ENCODE peak calls at places on chromosomes 16 and 17, in seven cellular contexts. R is activated effector memory CD4-positive, alpha-beta T cell treated with Interleukin-2 at 50 U/mL for 16 hours; Z is activated T-cell treated with anti-CD3 and anti-CD28 coated beads, Interleukin-2, amount 50 U/mL, for 24 hours; E is stimulated activated naive CD8-positive, alpha-beta T cell treated with anti-CD3 and anti-CD28 coated beads, Interleukin-15, Interleukin-2, amounts not matched to agents 100 U/mL and 50 U/mL, for 24 hours; V is endothelial cell; H is astrocyte; D is fibroblast of villous mesenchyme. T is an unnamed sample.

GRCh38 chr17:2030779-2031163 is 818 bp downstream of the DPH1 start:
- DNase-seq in H (no peak), Z (no peak), E (peak), D (no peak), V (peak), R (no peak), T (no peak)

GRCh38 chr17:19383681-19384470 is 3.1 kb downstream of the MFAP4 start:
- DNase-seq in R (no peak), H (no peak), D (no peak), E (no peak), V (no peak), Z (peak), T (peak)

GRCh38 chr17:1077536-1078061 is 80.7 kb downstream of the TIMM22 start:
- DNase-seq in V (no peak), H (no peak), D (no peak), Z (no peak), R (no peak), E (no peak), T (no peak)

GRCh38 chr17:15263206-15263579 is 1.9 kb downstream of the PMP22 start:
- DNase-seq in R (no peak), V (peak), E (no peak), H (peak), D (peak), Z (no peak), T (peak)

GRCh38 chr16:75108792-75109731 is 7.5 kb downstream of the LDHD start:
- DNase-seq in E (peak), H (peak), Z (peak), R (peak), D (peak), V (no peak), T (peak)

GRCh38 chr17:27529230-27529796 is 73.1 kb downstream of the KSR1 start:
- DNase-seq in V (no peak), H (peak), R (no peak), E (peak), Z (no peak), D (peak), T (peak)

GRCh38 chr16:77069929-77070328 is 121.1 kb upstream of the MON1B start:
- DNase-seq in H (no peak), R (no peak), V (no peak), E (no peak), D (no peak), Z (no peak), T (no peak)

GRCh38 chr16:78990309-78990701 is 610.2 kb downstream of the MAF start:
- DNase-seq in V (no peak), D (no peak), Z (no peak), R (no peak), H (no peak), E (no peak), T (no peak)

GRCh38 chr16:80039777-80040176 is 439.2 kb upstream of the MAF start:
- DNase-seq in Z (no peak), D (no peak), V (no peak), R (no peak), H (no peak), E (no peak), T (no peak)

GRCh38 chr17:79473111-79473835 is 137.6 kb downstream of the RBFOX3 start:
- DNase-seq in D (no peak), H (peak), R (no peak), Z (no peak), E (no peak), V (no peak), T (no peak)

GRCh38 chr16:17784073-17784472 is 313.3 kb upstream of the XYLT1 start:
- DNase-seq in R (no peak), Z (no peak), V (peak), E (peak), H (peak), D (peak), T (peak)

T was measured in IMR-90.